ENCODE peak calls at places on chromosomes 12 and 14, in seven cellular contexts. T is AG10803, W is mammary epithelial cell, O is fibroblast of lung, K is GM13977, L is heart right ventricle, I is vagina. J is an unnamed sample.

GRCh38 chr14:69010632-69011031 is 31.5 kb upstream of the ACTN1 start:
- DNase-seq in L (no peak), T (no peak), O (no peak), I (no peak), K (no peak), W (peak), J (peak)

GRCh38 chr12:55806982-55807381 is 10.5 kb downstream of the SARNP start:
- DNase-seq in O (no peak), L (no peak), K (no peak), I (no peak), W (no peak), T (no peak), J (no peak)

GRCh38 chr12:18363321-18363720 is 102.0 kb downstream of the PIK3C2G start:
- DNase-seq in K (no peak), O (no peak), W (no peak), T (no peak), L (no peak), I (no peak), J (no peak)

GRCh38 chr12:124082012-124082411 is 109.0 kb downstream of the ZNF664 start:
- DNase-seq in L (no peak), T (no peak), K (no peak), W (no peak), I (no peak), O (no peak), J (no peak)

GRCh38 chr14:85129907-85130306 is 400.0 kb upstream of the FLRT2 start:
- DNase-seq in I (no peak), K (no peak), O (no peak), L (no peak), W (no peak), T (no peak), J (no peak)

GRCh38 chr12:81211306-81211705 is 133.4 kb downstream of the ACSS3 start:
- DNase-seq in W (no peak), I (no peak), T (no peak), O (no peak), K (no peak), L (no peak), J (no peak)

GRCh38 chr12:2586159-2587035 is 208.4 kb upstream of the FKBP4 start:
- DNase-seq in I (no peak), L (no peak), T (no peak), K (no peak), W (no peak), O (peak), J (no peak)

GRCh38 chr12:94149781-94150482 is 1.6 kb downstream of the PLXNC1 start:
- DNase-seq in I (no peak), O (peak), T (no peak), K (peak), W (no peak), L (peak), J (peak)

GRCh38 chr14:102840115-102840514 is 62.9 kb downstream of the TRAF3 start:
- DNase-seq in T (no peak), K (no peak), L (no peak), I (no peak), O (no peak), W (no peak), J (no peak)

GRCh38 chr14:98952595-98953325 is 319.2 kb downstream of the BCL11B start:
- DNase-seq in W (peak), O (peak), I (no peak), T (peak), L (no peak), K (no peak), J (peak)

GRCh38 chr14:91012050-91012449 is 48.4 kb downstream of the RPS6KA5 start:
- DNase-seq in K (no peak), L (no peak), W (no peak), I (no peak), T (no peak), O (no peak), J (no peak)

GRCh38 chr12:62335801-62336200 is 75.6 kb downstream of the USP15 start:
- DNase-seq in I (no peak), K (no peak), L (no peak), T (no peak), O (no peak), W (no peak), J (no peak)

GRCh38 chr14:69651653-69652052 is 40.3 kb downstream of the SUSD6 start:
- DNase-seq in O (no peak), T (no peak), I (no peak), K (no peak), W (peak), L (no peak), J (no peak)

GRCh38 chr12:38477341-38478090 is 160.9 kb downstream of the ALG10B start:
- DNase-seq in L (no peak), T (no peak), K (no peak), I (no peak), O (no peak), W (no peak), J (no peak)

GRCh38 chr12:74620932-74621331 is 83.3 kb downstream of the ATXN7L3B start:
- DNase-seq in K (no peak), I (no peak), L (no peak), O (no peak), W (peak), T (no peak), J (no peak)

GRCh38 chr12:107929436-107929835 is 154.9 kb downstream of the ASCL4 start:
- DNase-seq in I (no peak), K (peak), L (no peak), O (peak), W (peak), T (peak), J (no peak)

GRCh38 chr12:111444706-111445310 is 39.1 kb downstream of the SH2B3 start:
- DNase-seq in K (peak), I (peak), W (no peak), O (peak), T (peak), L (peak), J (peak)

GRCh38 chr14:50000215-50001145 is 107.6 kb downstream of the ARF6 start:
- DNase-seq in W (peak), I (no peak), T (peak), L (peak), O (peak), K (peak), J (peak)

GRCh38 chr12:112112423-112113132 is 4.0 kb upstream of the NAA25 start:
- DNase-seq in T (no peak), I (no peak), O (no peak), L (no peak), K (no peak), W (peak), J (peak)

GRCh38 chr12:25151476-25151875 is 43.5 kb downstream of the DNAI7 start:
- DNase-seq in W (peak), O (peak), T (peak), K (no peak), I (no peak), L (no peak), J (no peak)

GRCh38 chr12:11705010-11705409 is 55.5 kb downstream of the ETV6 start:
- DNase-seq in T (peak), K (no peak), I (no peak), W (peak), O (peak), L (no peak), J (no peak)

DNA sequence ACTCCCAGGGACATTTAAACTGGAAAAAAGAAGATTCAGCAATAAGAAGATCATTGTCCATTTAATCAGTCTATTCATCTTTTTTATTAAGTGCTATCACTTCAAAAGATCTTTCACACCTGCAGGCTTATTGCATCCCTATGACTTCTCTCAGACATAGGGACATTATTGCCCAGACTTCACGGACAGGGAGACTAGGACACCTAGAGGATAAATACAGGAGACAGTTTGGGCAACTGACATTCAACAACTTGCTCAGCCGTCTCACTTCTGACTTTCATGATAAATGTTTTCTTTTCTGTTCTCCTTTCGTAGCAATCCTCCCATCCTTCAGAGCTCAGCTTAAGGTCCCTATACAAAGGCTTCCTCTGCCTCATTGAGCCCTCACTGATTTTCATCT is 84.3 kb downstream of the TMEM30B start:
- DNase-seq in O (no peak), L (no peak), T (peak), K (no peak), I (no peak), W (peak), J (no peak)
- TF ChIP-seq CTCF in O (no peak), L (no peak), T (no peak), K (no peak), I (no peak), W (peak), J (no peak)

GRCh38 chr14:63840981-63841380 is 11.8 kb upstream of the SYNE2 start:
- DNase-seq in W (no peak), O (no peak), K (no peak), T (no peak), L (peak), I (no peak), J (peak)
- TF ChIP-seq CTCF in W (peak), O (no peak), K (peak), T (peak), L (peak), I (no peak), J (peak)

DNA sequence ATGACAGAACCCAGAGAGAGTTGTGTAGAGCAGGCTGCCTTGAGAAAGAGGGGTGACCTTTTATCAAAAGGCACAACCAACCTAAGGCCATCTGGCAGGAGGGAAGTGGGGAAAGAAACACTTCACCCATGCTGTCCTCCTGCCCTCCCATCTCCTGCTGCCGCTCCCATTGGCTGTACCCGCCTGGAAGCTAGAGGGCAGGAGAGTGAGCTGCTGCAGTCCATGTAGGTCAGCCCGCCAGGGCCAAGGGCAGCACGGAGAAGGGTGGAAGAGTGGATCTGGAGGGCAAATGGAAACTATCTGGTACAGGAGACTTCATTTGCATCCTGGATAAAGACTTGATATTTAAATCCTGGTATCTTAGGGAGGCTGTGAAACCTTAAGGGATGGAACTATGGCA is 11.5 kb upstream of the CABP1 start:
- DNase-seq in L (peak), K (no peak), O (no peak), T (no peak), W (no peak), I (no peak), J (no peak)
- TF ChIP-seq CTCF in L (peak), K (no peak), O (no peak), T (no peak), W (no peak), I (no peak), J (no peak)

DNA sequence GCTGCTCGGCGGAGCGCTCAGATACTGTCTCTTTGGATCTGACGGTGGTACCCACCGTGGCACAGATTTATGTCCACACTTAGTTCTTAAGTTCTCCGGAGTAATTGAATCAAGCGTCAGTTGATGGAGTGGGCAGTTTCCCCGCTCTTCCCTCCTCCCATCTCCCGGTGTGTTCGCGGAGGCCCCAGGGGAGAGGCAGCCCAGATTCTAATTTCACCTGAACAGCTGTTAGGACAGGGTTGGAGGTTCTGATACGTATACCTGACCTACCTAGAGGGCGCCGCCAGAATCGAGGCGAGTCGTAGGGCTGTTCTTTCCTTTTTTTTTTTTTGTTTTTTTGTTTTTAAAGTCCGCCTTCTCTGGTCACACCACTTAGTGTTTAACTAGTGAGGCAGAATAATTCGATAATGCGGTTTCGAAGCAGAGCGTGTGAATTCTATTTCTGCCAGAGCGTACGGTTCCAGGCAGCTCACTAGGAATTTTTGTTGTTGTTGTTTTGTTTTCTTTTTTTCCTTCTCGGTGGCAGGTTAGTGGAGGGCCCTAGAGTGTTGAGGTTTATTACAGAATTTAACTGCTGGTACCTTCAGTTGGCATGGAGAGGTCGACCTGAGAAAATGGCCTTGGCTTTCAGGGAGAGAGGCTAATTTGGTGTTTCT is 22.3 kb upstream of the GNS start:
- DNase-seq in L (no peak), O (peak), W (no peak), K (peak), I (no peak), T (no peak), J (peak)
- TF ChIP-seq CTCF in L (no peak), O (no peak), W (no peak), K (no peak), I (no peak), T (no peak), J (no peak)

GRCh38 chr14:93736378-93737014 is 51.8 kb downstream of the PRIMA1 start:
- DNase-seq in W (no peak), T (no peak), K (peak), O (no peak), L (no peak), I (no peak), J (peak)
- TF ChIP-seq CTCF in W (no peak), T (peak), K (peak), O (no peak), L (peak), I (no peak), J (no peak)

DNA sequence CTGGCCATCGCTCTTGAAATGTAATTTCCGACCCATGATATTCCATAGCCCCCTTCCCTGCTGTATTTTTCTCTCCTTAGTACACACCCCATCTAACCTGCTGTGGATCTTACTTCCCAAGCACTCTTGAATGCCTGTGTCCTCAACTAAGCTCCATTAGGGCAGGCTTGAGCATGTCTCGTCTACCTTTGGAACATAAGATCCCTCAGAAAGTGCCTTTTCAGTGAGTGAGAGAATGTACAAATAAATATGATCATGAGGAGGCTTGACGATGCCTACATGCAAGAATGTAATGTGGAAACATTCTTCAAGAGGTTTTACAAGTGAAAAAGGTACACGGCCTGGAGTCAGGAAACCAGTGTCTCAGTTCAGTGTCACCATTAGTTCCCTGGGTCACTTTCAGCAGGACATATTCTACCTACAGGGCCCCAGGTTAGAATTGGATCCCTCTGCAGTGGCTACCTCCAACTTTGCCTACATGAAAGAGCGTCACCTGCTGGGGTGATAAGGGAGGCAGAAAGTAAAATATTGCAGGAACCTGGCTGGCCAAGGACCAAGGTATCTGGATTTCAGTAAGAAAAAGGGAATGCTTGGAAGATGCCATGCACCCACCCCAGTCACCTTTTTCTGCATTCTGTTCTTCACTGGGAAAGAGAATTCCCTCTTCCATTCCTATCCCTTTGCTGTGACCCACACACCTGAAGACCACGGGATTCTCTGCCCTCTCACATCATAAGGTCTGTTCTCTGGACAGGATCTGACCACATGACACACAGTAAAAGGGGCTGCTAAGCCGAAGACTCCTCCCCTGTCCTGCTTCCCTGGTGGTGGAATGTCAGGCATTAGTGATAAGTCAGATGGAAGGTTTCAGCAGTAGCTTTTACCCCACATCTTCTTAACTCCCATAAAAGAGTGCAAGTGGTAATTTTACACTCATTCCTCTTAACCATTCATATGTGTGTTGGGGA is 24.6 kb upstream of the SERPINA1 start:
- DNase-seq in T (no peak), K (no peak), I (peak), L (no peak), W (peak), O (no peak), J (no peak)
- TF ChIP-seq CTCF in T (peak), K (peak), I (no peak), L (no peak), W (peak), O (peak), J (no peak)

DNA sequence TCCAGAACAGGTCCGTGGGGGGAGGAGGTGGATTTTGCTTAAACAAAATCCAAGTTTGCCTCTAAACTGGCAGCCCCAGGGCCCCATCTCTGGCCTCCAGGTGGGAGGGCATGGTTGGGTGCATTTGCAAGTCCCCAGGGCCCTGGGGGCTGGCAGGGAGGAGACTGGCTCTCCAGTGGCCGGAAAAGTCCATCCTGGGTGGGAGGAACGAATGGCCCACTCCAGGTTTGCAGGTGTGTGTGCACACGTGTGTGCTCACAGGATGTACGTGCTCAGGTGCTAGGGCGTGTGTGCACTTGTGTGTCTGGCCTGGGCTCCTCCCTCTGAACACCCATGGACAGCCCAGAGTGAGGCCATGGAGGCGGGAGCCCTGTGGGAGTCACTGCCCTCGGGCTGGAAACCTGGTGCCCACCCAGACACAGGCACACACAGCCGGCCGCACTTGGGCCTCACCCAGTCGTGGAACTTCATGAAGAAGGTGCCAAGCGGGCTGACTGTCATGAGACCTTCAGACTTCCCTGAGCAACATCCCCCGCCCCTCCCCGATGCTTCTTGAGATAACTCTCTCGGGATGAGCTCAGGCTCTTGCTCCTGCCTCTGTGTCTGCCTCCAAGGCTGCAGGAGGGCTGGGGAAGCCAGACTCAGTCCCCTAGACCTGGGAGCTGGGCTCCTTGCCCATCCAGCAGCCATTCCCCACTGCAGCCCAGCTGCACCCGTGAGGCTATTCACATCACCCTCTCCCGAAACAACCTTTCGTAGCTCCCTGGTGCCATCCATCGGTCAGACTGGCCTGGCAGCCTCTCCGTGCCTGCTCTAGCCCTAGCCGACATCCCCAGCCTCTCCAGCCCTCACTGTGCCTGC is 9.4 kb downstream of the AHNAK2 start:
- DNase-seq in O (peak), K (no peak), L (no peak), I (no peak), W (peak), T (peak), J (no peak)
- TF ChIP-seq CTCF in O (no peak), K (no peak), L (no peak), I (no peak), W (no peak), T (no peak), J (no peak)

GRCh38 chr12:113329022-113329790 is 5.7 kb downstream of the SLC8B1 start:
- DNase-seq in K (no peak), O (peak), W (no peak), T (no peak), I (no peak), L (no peak), J (no peak)

GRCh38 chr12:113325938-113326337 is 9.0 kb downstream of the SLC8B1 start:
- DNase-seq in W (no peak), I (no peak), O (peak), T (peak), L (peak), K (no peak), J (no peak)

GRCh38 chr12:113329791-113330417 is 5.0 kb downstream of the SLC8B1 start:
- DNase-seq in O (no peak), T (no peak), I (no peak), K (no peak), W (no peak), L (no peak), J (no peak)

GRCh38 chr12:113328368-113328889 is 6.5 kb downstream of the SLC8B1 start:
- DNase-seq in L (no peak), W (no peak), K (no peak), T (no peak), O (no peak), I (no peak), J (no peak)

DNA sequence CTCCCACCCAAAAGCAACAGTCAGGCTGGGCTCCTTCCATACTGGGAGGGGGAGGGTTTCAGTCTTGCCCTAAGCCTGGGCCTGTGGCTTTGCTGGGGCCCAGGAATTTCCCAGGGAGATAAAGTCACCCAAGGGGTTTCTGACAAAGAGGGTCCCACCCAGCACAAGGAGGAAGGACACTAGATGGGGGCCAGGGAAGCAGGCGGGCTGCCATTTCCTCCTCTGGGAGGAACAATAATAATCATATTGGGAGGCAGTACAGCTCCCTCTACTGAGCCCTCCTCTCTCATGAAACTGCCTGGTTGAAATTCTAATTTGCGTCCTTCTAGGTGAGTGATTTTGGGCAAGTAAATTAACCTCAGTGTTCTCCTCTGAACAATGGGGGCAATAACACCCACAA is 7.9 kb downstream of the SLC8B1 start:
- DNase-seq in L (no peak), T (no peak), I (no peak), W (no peak), O (no peak), K (no peak), J (no peak)
- TF ChIP-seq CTCF in L (peak), T (peak), I (no peak), W (no peak), O (peak), K (peak), J (no peak)

GRCh38 chr12:402127-402456 is 648 bp downstream of the CCDC77 start:
- DNase-seq in T (peak), O (peak), W (peak), L (no peak), K (no peak), I (no peak), J (peak)

GRCh38 chr12:400828-401227 is 616 bp upstream of the CCDC77 start:
- DNase-seq in I (no peak), L (no peak), T (no peak), W (no peak), K (no peak), O (no peak), J (no peak)

GRCh38 chr12:401235-402126 is at the start of gene CCDC77:
- DNase-seq in K (peak), O (peak), I (no peak), L (peak), W (peak), T (peak), J (peak)
- TF ChIP-seq CTCF in K (no peak), O (no peak), I (no peak), L (peak), W (peak), T (peak), J (no peak)

J was measured in activated CD8-positive, alpha-beta T cell treated with anti-CD3 and anti-CD28 coated beads for 36 hours.